ENCODE peak calls at places on chromosomes 11 and 22, in six cellular contexts. One of them, this sample, is unnamed.

GRCh38 chr11:130051077-130051476 is 18.6 kb upstream of the APLP2 start:
- DNase-seq in mesenchymal stem cell: no peak
- DNase-seq in IMR-90: peak; percentile 53
- DNase-seq in neuronal stem cell: no peak
- DNase-seq in mesendoderm: no peak
- DNase-seq in H9: no peak
- DNase-seq in this sample: no peak

GRCh38 chr11:84580338-84580737 is 1046.8 kb downstream of the DLG2 start:
- DNase-seq in mesenchymal stem cell: no peak
- DNase-seq in IMR-90: no peak
- DNase-seq in neuronal stem cell: peak; percentile 11
- DNase-seq in mesendoderm: peak; percentile 16
- DNase-seq in H9: peak; percentile 32
- DNase-seq in this sample: no peak

GRCh38 chr22:20844055-20845037 is 14.3 kb downstream of the PI4KA start:
- DNase-seq in mesenchymal stem cell: no peak
- DNase-seq in IMR-90: no peak
- DNase-seq in neuronal stem cell: no peak
- DNase-seq in mesendoderm: no peak
- DNase-seq in H9: no peak
- DNase-seq in this sample: no peak

GRCh38 chr11:122099345-122100045 is 16.5 kb downstream of the BLID start:
- DNase-seq in mesenchymal stem cell: peak; percentile 53
- DNase-seq in IMR-90: peak; percentile 71
- DNase-seq in neuronal stem cell: no peak
- DNase-seq in mesendoderm: no peak
- DNase-seq in H9: no peak
- DNase-seq in this sample: no peak

GRCh38 chr22:41382098-41382578 is 396 bp downstream of the TEF start:
- DNase-seq in mesenchymal stem cell: peak; percentile 64
- DNase-seq in IMR-90: no peak
- DNase-seq in neuronal stem cell: no peak
- DNase-seq in mesendoderm: no peak
- DNase-seq in H9: no peak
- DNase-seq in this sample: no peak

GRCh38 chr11:38791346-38791961 is 2193.4 kb upstream of the RAG2 start:
- DNase-seq in mesenchymal stem cell: peak; percentile 68
- DNase-seq in IMR-90: peak; percentile 58
- DNase-seq in neuronal stem cell: peak; percentile 56
- DNase-seq in mesendoderm: peak; percentile 63
- DNase-seq in H9: peak; percentile 31
- DNase-seq in this sample: peak; percentile 5

GRCh38 chr11:14582835-14583234 is 60.8 kb upstream of the PDE3B start:
- DNase-seq in mesenchymal stem cell: no peak
- DNase-seq in IMR-90: no peak
- DNase-seq in neuronal stem cell: no peak
- DNase-seq in mesendoderm: no peak
- DNase-seq in H9: no peak
- DNase-seq in this sample: no peak

GRCh38 chr22:19361501-19362103 is 69.9 kb downstream of the HIRA start:
- DNase-seq in mesenchymal stem cell: no peak
- DNase-seq in IMR-90: no peak
- DNase-seq in neuronal stem cell: no peak
- DNase-seq in mesendoderm: no peak
- DNase-seq in H9: no peak
- DNase-seq in this sample: no peak

GRCh38 chr11:118791015-118791960 is at the start of gene DDX6:
- DNase-seq in mesenchymal stem cell: peak; percentile 92
- DNase-seq in IMR-90: peak; percentile 86
- DNase-seq in neuronal stem cell: peak; percentile 79
- DNase-seq in mesendoderm: peak; percentile 93
- DNase-seq in H9: peak; percentile 84
- DNase-seq in this sample: peak; percentile 25
- H3K23ac ChIP-seq in mesenchymal stem cell: peak within 1 kb of the TSS; percentile 93
- H3K23ac ChIP-seq in IMR-90: peak within 1 kb of the TSS; percentile 99
- H3K23ac ChIP-seq in neuronal stem cell: peak within 1 kb of the TSS; percentile 97
- H3K23ac ChIP-seq in mesendoderm: peak within 1 kb of the TSS; percentile 98
- H3K23ac ChIP-seq in H9: no peak within 1 kb of the TSS
- H3K23ac ChIP-seq in this sample: no peak within 1 kb of the TSS

DNA sequence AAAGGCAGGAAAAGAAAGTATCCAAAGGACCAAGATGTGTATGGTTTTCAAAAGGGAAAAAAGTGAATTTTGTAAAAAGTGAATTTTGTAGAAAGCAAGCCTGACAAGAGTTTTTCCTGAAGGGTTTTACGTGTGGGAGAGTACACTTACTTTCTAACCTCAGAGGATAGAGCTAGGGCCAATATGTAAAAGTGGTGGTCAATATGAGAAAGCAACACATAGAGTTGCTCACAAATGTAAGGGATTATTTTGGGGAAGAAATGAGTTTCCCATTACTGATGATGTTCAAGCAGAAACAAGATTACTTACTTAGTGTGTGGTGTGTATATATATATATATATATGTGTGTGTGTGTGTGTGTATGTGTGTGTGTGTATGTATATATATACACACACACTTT is 162.5 kb downstream of the SWAP70 start:
- DNase-seq in mesenchymal stem cell: no peak
- DNase-seq in IMR-90: no peak
- DNase-seq in neuronal stem cell: no peak
- DNase-seq in mesendoderm: no peak
- DNase-seq in H9: no peak
- DNase-seq in this sample: no peak
- H3K23ac ChIP-seq in mesenchymal stem cell: no peak overlapping the region
- H3K23ac ChIP-seq in IMR-90: no peak overlapping the region
- H3K23ac ChIP-seq in neuronal stem cell: no peak overlapping the region
- H3K23ac ChIP-seq in mesendoderm: no peak overlapping the region
- H3K23ac ChIP-seq in H9: no peak overlapping the region
- H3K23ac ChIP-seq in this sample: no peak overlapping the region

GRCh38 chr11:65834202-65834601 is 439 bp downstream of the SNX32 start:
- DNase-seq in mesenchymal stem cell: no peak
- DNase-seq in IMR-90: no peak
- DNase-seq in neuronal stem cell: no peak
- DNase-seq in mesendoderm: no peak
- DNase-seq in H9: no peak
- DNase-seq in this sample: no peak
- H3K23ac ChIP-seq in mesenchymal stem cell: no peak overlapping the region
- H3K23ac ChIP-seq in IMR-90: peak overlapping the region; percentile 86
- H3K23ac ChIP-seq in neuronal stem cell: peak overlapping the region; percentile 9
- H3K23ac ChIP-seq in mesendoderm: peak overlapping the region; percentile 51
- H3K23ac ChIP-seq in H9: no peak overlapping the region
- H3K23ac ChIP-seq in this sample: peak overlapping the region; percentile 75

GRCh38 chr11:10386861-10387208 is 68.2 kb upstream of the AMPD3 start:
- DNase-seq in mesenchymal stem cell: no peak
- DNase-seq in IMR-90: no peak
- DNase-seq in neuronal stem cell: no peak
- DNase-seq in mesendoderm: no peak
- DNase-seq in H9: no peak
- DNase-seq in this sample: no peak
- H3K23ac ChIP-seq in mesenchymal stem cell: no peak overlapping the region
- H3K23ac ChIP-seq in IMR-90: peak overlapping the region; percentile 46
- H3K23ac ChIP-seq in neuronal stem cell: no peak overlapping the region
- H3K23ac ChIP-seq in mesendoderm: no peak overlapping the region
- H3K23ac ChIP-seq in H9: no peak overlapping the region
- H3K23ac ChIP-seq in this sample: no peak overlapping the region

DNA sequence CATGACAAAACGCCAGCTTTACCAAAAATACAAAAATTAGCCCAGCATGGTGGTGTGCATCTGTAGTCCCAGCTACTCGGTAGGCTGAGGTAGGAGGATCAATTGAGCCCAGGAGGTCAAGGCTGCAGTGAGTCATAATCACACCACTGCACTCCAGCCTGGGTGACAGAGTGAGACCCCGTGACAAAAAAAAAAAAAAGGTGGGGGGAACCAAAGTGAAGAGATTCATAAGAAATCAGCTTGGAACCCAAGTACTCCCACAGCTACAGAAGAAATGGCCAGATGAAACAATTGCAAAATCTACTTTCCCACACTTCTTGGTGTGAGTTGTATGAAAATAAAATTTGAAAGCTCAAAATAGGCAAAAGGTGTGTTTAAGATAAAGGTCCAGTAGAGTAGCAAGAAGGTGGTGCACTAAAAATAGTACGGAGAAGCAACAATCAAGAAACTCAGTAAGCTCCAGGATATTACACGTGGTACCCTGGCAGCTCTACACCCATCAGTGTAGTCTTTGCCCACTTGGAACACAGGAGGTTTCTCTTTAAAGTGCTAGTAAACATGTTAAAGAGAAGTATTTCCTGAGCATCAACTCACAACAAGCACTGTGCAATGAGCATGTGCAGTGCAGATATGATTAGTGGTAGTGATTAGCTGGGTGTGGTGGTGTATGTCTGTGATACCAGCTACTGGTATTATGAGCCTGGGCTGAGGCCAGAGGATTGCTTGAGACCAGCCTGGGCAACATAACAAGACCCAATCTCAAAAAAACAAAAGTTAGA is 5.3 kb downstream of the HARBI1 start:
- DNase-seq in mesenchymal stem cell: no peak
- DNase-seq in IMR-90: no peak
- DNase-seq in neuronal stem cell: no peak
- DNase-seq in mesendoderm: no peak
- DNase-seq in H9: no peak
- DNase-seq in this sample: no peak
- H3K23ac ChIP-seq in mesenchymal stem cell: no peak overlapping the region
- H3K23ac ChIP-seq in IMR-90: no peak overlapping the region
- H3K23ac ChIP-seq in neuronal stem cell: no peak overlapping the region
- H3K23ac ChIP-seq in mesendoderm: no peak overlapping the region
- H3K23ac ChIP-seq in H9: no peak overlapping the region
- H3K23ac ChIP-seq in this sample: no peak overlapping the region

DNA sequence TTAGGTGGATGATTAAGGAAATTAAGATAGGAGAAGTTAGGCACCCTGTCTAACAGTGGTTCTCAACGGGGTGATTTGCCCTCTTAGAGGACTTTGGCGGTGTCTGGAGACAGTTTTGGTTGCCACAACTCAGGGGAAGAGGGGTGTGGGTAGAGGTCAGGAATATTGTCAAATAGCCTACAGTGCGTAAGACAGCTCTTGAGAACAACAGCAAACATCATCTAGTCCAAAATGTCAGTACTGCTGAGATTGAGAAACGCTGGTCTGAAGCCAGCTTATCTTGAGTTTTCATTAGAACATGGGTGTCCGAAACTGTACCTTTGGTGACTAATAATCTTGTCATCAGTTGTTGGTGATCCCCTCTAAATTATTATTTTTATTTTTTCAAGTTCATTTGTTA is 38.4 kb downstream of the CECR2 start:
- DNase-seq in mesenchymal stem cell: no peak
- DNase-seq in IMR-90: no peak
- DNase-seq in neuronal stem cell: no peak
- DNase-seq in mesendoderm: no peak
- DNase-seq in H9: no peak
- DNase-seq in this sample: no peak
- H3K23ac ChIP-seq in mesenchymal stem cell: no peak overlapping the region
- H3K23ac ChIP-seq in IMR-90: no peak overlapping the region
- H3K23ac ChIP-seq in neuronal stem cell: no peak overlapping the region
- H3K23ac ChIP-seq in mesendoderm: no peak overlapping the region
- H3K23ac ChIP-seq in H9: no peak overlapping the region
- H3K23ac ChIP-seq in this sample: no peak overlapping the region